ENCODE peak calls at places on chromosomes 6 and 20, in four cellular contexts. J is HepG2, C is H1, Q is K562. F is an unnamed sample.
A peak's percentile ranks its signal among the peaks of the same experiment; 100 is the strongest.

GRCh38 chr6:85408039-85408438 is 41.8 kb upstream of the NT5E start:
- DNase-seq in Q (no peak), C (no peak), J (no peak), F (no peak)

GRCh38 chr6:163355471-163355991 is 59.0 kb upstream of the QKI start:
- DNase-seq in C (no peak), Q (no peak), J (peak; percentile 15), F (no peak)

GRCh38 chr20:50014570-50015562 is 32.1 kb downstream of the SNAI1 start:
- DNase-seq in C (no peak), Q (no peak), J (no peak), F (no peak)

GRCh38 chr6:27893836-27894807 is 18.1 kb downstream of the OR2B2 start:
- DNase-seq in C (no peak), Q (peak; percentile 81), J (peak; percentile 98), F (peak; percentile 97)

GRCh38 chr20:43492101-43492500 is 15.4 kb upstream of the L3MBTL1 start:
- DNase-seq in C (no peak), Q (no peak), J (no peak), F (no peak)

GRCh38 chr20:2405693-2406065 is 25.0 kb downstream of the TGM6 start:
- DNase-seq in C (no peak), J (no peak), Q (no peak), F (no peak)

GRCh38 chr6:124999105-124999764 is 37.0 kb downstream of the RNF217 start:
- DNase-seq in C (no peak), Q (no peak), J (no peak), F (peak; percentile 89)

GRCh38 chr20:49519777-49520359 is 37.4 kb upstream of the KCNB1 start:
- DNase-seq in Q (no peak), C (no peak), J (no peak), F (no peak)

GRCh38 chr20:38650010-38650409 is 48.4 kb downstream of the ARHGAP40 start:
- DNase-seq in J (no peak), Q (no peak), C (no peak), F (no peak)

GRCh38 chr20:48544402-48545333 is 283.1 kb downstream of the PREX1 start:
- DNase-seq in C (no peak), J (no peak), Q (no peak), F (no peak)

GRCh38 chr20:45771182-45771759 is 20.4 kb downstream of the WFDC3 start:
- DNase-seq in C (peak; percentile 80), Q (peak; percentile 73), J (peak; percentile 92), F (peak; percentile 34)

GRCh38 chr6:133701633-133702331 is 187.1 kb upstream of the TCF21 start:
- DNase-seq in C (no peak), J (no peak), Q (peak; percentile 81), F (no peak)

GRCh38 chr6:77173472-77174074 is 289.7 kb downstream of the HTR1B start:
- DNase-seq in C (peak; percentile 10), J (peak; percentile 1), Q (no peak), F (no peak)

GRCh38 chr6:130132286-130132701 is 90.5 kb downstream of the SAMD3 start:
- DNase-seq in J (no peak), Q (no peak), C (no peak), F (no peak)

GRCh38 chr20:64160536-64161495 is 3.4 kb upstream of the MYT1 start:
- DNase-seq in J (no peak), C (no peak), Q (no peak), F (no peak)

GRCh38 chr20:62355527-62356142 is 11.5 kb downstream of the LAMA5 start:
- DNase-seq in C (no peak), J (peak; percentile 65), Q (no peak), F (no peak)

GRCh38 chr20:21099653-21100589 is 6.2 kb downstream of the LINC00237 start:
- DNase-seq in Q (peak; percentile 15), C (no peak), J (no peak), F (no peak)

GRCh38 chr6:152057832-152058498 is 250.5 kb downstream of the ESR1 start:
- DNase-seq in Q (no peak), J (no peak), C (no peak), F (no peak)

GRCh38 chr6:44002071-44002590 is 125.1 kb downstream of the MRPL14 start:
- DNase-seq in C (peak; percentile 53), J (peak; percentile 47), Q (no peak), F (peak; percentile 42)

DNA sequence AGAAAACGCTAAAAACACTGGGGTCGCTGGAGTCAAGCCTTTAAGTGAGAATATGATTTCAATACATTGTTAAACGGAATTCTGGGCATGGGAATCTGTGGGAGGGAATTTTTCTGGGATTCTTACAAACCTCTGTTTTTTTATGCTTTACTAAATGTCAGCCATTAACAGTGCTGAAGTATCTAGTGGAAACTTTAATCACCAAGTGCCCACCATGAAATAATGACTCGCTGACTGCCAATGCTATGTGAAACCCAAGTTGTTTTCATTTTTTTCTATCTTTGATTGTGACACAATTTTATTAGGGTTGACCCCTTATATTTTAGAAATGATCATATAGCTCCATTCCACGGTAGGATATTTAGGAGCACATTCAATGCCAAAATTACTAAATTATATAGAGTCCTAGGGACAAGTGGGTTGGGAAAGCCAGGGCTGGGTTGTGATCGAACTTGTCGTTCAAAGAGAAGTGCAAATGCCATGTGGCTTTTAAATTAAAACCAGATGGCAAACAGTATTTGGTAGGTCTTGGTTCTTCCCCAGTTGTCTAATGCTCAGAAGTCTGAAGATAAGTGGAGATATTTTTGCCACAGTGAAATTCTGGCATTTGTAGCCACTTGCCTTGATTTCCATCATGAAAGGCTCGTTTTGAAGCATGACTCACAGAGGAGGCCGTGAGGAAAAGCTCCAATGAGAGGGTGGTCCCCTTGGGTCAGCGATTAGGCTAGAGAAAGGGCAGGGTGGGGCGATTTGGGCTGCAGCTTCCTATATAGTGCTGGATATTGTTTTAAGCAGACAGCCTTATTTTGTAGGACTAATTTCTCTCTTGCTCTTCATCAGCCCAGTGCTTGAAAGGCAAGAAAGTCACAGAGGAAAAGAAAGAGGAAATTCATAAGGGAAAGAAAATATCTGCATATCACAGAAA is 254.4 kb upstream of the JAG1 start:
- DNase-seq in J (no peak), Q (no peak), C (no peak), F (no peak)
- TF ChIP-seq JUND in J (no peak), Q (no peak), C (no peak), F (no peak)

GRCh38 chr20:32189691-32190607 is 17.6 kb downstream of the PLAGL2 start:
- DNase-seq in C (no peak), J (no peak), Q (no peak), F (no peak)

GRCh38 chr20:32191422-32191821 is 16.1 kb downstream of the PLAGL2 start:
- DNase-seq in C (no peak), Q (no peak), J (no peak), F (no peak)

GRCh38 chr20:32189123-32189410 is 18.5 kb downstream of the PLAGL2 start:
- DNase-seq in C (no peak), Q (no peak), J (no peak), F (no peak)

GRCh38 chr20:32191873-32192272 is 15.7 kb downstream of the PLAGL2 start:
- DNase-seq in Q (no peak), C (no peak), J (no peak), F (no peak)

GRCh38 chr20:32190608-32191415 is 16.7 kb downstream of the PLAGL2 start:
- DNase-seq in Q (no peak), C (no peak), J (no peak), F (no peak)
- TF ChIP-seq JUND in Q (no peak), C (no peak), J (no peak), F (no peak)

DNA sequence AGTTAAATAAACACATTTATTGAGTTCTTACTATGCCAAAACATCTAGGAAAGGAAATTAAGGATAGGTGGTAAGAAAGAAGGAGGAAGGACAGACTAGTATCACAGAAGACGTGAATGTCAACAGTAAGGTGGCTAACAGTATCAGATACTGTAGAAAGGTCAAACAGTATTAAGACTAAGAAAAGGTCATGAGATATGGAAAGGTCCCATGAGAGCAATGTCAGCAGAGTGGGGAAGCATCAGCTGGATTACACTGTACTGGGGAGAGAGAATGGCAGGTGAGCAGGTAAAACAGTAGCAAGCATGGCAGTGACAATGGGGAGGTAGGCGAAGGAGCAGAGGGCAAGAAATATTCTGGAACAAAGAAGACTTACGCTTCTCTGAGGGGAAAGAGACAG is 18.0 kb downstream of the GLO1 start:
- DNase-seq in C (no peak), Q (no peak), J (no peak), F (no peak)
- TF ChIP-seq JUND in C (no peak), Q (no peak), J (no peak), F (no peak)

GRCh38 chr6:36113701-36114100 is 16.6 kb upstream of the MAPK13 start:
- DNase-seq in C (no peak), J (no peak), Q (no peak), F (no peak)
- TF ChIP-seq JUND in C (no peak), J (no peak), Q (no peak), F (no peak)

DNA sequence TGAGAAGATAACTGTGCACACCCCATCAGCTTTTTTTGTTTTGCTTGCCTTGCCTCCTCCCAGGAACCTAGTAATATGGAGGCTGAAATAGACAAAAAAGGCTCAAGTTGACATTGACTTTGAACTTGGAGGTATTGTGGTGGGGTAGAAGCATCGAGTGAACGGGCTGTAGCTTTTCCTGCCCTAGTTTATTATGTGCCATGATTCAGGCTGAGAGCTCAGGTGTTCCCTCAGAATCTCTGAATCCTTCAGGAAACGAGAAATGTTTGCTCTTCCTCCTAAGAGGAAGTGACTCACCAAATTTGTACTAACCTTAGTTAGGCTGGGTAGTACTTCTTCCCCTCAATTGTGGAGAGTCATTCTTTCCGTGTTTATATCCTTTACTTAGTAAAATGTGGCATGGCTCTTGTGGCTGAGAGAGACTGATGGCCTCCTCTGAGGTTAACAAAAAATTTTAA is 98.8 kb downstream of the SASH1 start:
- DNase-seq in C (no peak), Q (no peak), J (peak; percentile 35), F (no peak)
- TF ChIP-seq JUND in C (no peak), Q (no peak), J (no peak), F (no peak)

GRCh38 chr6:106792536-106793236 is 163.3 kb downstream of the QRSL1 start:
- DNase-seq in J (peak; percentile 44), Q (no peak), C (no peak), F (no peak)
- TF ChIP-seq JUND in J (no peak), Q (no peak), C (no peak), F (no peak)

GRCh38 chr6:156748504-156748903 is 28.7 kb upstream of the ARID1B start:
- DNase-seq in Q (no peak), J (no peak), C (no peak), F (no peak)

GRCh38 chr6:156756630-156757610 is 20.3 kb upstream of the ARID1B start:
- DNase-seq in C (no peak), J (no peak), Q (no peak), F (no peak)

GRCh38 chr6:156757849-156758248 is 19.3 kb upstream of the ARID1B start:
- DNase-seq in C (no peak), Q (no peak), J (no peak), F (no peak)

GRCh38 chr6:156747715-156748114 is 29.5 kb upstream of the ARID1B start:
- DNase-seq in J (no peak), Q (no peak), C (no peak), F (no peak)

GRCh38 chr6:156752666-156753301 is 24.4 kb upstream of the ARID1B start:
- DNase-seq in J (peak; percentile 24), C (no peak), Q (no peak), F (peak; percentile 57)
- TF ChIP-seq JUND in J (no peak), C (no peak), Q (no peak), F (no peak)

GRCh38 chr6:144559865-144560603 is 274.9 kb downstream of the UTRN start:
- DNase-seq in C (no peak), J (peak; percentile 35), Q (no peak), F (no peak)
- TF ChIP-seq JUND in C (no peak), J (no peak), Q (no peak), F (no peak)

GRCh38 chr6:109308018-109308492 is 74.2 kb downstream of the CD164 start:
- DNase-seq in C (no peak), Q (peak; percentile 75), J (peak; percentile 31), F (no peak)
- TF ChIP-seq JUND in C (no peak), Q (peak; percentile 94), J (no peak), F (no peak)

GRCh38 chr6:79384845-79385244 is 150.4 kb upstream of the HMGN3 start:
- DNase-seq in C (no peak), J (no peak), Q (no peak), F (no peak)
- TF ChIP-seq JUND in C (no peak), J (no peak), Q (no peak), F (no peak)

F was measured in T47D.